ENCODE peak calls at places on chromosome 1, in five cellular contexts. One of them, this sample, is unnamed. For H3K4me1, the result is how much of the 10 kb centered on the place peaks cover.

GRCh38 chr1:9249534-9250335 is 15.2 kb downstream of the H6PD start:
- DNase-seq in ascending aorta: no peak
- DNase-seq in CD8-positive, alpha-beta T cell: no peak
- DNase-seq in esophagus muscularis mucosa: no peak
- DNase-seq in upper lobe of right lung: peak
- DNase-seq in this sample: peak

GRCh38 chr1:201795066-201795465 is 33.9 kb upstream of the IPO9 start:
- DNase-seq in esophagus muscularis mucosa: no peak
- DNase-seq in CD8-positive, alpha-beta T cell: no peak
- DNase-seq in ascending aorta: no peak
- DNase-seq in upper lobe of right lung: no peak
- DNase-seq in this sample: peak

GRCh38 chr1:74771913-74772515 is 39.1 kb downstream of the TYW3 start:
- DNase-seq in CD8-positive, alpha-beta T cell: no peak
- DNase-seq in esophagus muscularis mucosa: no peak
- DNase-seq in upper lobe of right lung: no peak
- DNase-seq in ascending aorta: no peak
- DNase-seq in this sample: peak

GRCh38 chr1:32201011-32201855 is 838 bp downstream of the CCDC28B start:
- DNase-seq in ascending aorta: peak
- DNase-seq in CD8-positive, alpha-beta T cell: peak
- DNase-seq in upper lobe of right lung: peak
- DNase-seq in esophagus muscularis mucosa: peak
- DNase-seq in this sample: peak

GRCh38 chr1:2374260-2375155 is 16.8 kb downstream of the MORN1 start:
- DNase-seq in ascending aorta: no peak
- DNase-seq in esophagus muscularis mucosa: no peak
- DNase-seq in CD8-positive, alpha-beta T cell: no peak
- DNase-seq in upper lobe of right lung: peak
- DNase-seq in this sample: no peak

GRCh38 chr1:46204406-46204742 is 1.2 kb downstream of the LURAP1 start:
- DNase-seq in upper lobe of right lung: no peak
- DNase-seq in ascending aorta: no peak
- DNase-seq in CD8-positive, alpha-beta T cell: no peak
- DNase-seq in esophagus muscularis mucosa: no peak
- DNase-seq in this sample: peak

GRCh38 chr1:67559222-67559700 is 125.7 kb upstream of the GADD45A start:
- DNase-seq in esophagus muscularis mucosa: no peak
- DNase-seq in ascending aorta: peak
- DNase-seq in upper lobe of right lung: no peak
- DNase-seq in CD8-positive, alpha-beta T cell: no peak
- DNase-seq in this sample: no peak

GRCh38 chr1:227333423-227333822 is 15.1 kb upstream of the CDC42BPA start:
- DNase-seq in CD8-positive, alpha-beta T cell: no peak
- DNase-seq in esophagus muscularis mucosa: no peak
- DNase-seq in upper lobe of right lung: no peak
- DNase-seq in ascending aorta: no peak
- DNase-seq in this sample: no peak

GRCh38 chr1:151839457-151840409 is at the start of gene C2CD4D:
- DNase-seq in esophagus muscularis mucosa: no peak
- DNase-seq in CD8-positive, alpha-beta T cell: peak
- DNase-seq in upper lobe of right lung: peak
- DNase-seq in ascending aorta: no peak
- DNase-seq in this sample: no peak

GRCh38 chr1:173507205-173507846 is 30.2 kb downstream of the PRDX6 start:
- DNase-seq in ascending aorta: no peak
- DNase-seq in upper lobe of right lung: no peak
- DNase-seq in esophagus muscularis mucosa: no peak
- DNase-seq in CD8-positive, alpha-beta T cell: no peak
- DNase-seq in this sample: no peak

GRCh38 chr1:229310833-229311232 is 32.0 kb downstream of the CCSAP start:
- DNase-seq in CD8-positive, alpha-beta T cell: no peak
- DNase-seq in upper lobe of right lung: no peak
- DNase-seq in ascending aorta: no peak
- DNase-seq in esophagus muscularis mucosa: no peak
- DNase-seq in this sample: no peak

GRCh38 chr1:110602466-110602865 is 3.7 kb downstream of the KCNA2 start:
- DNase-seq in esophagus muscularis mucosa: no peak
- DNase-seq in ascending aorta: no peak
- DNase-seq in upper lobe of right lung: no peak
- DNase-seq in CD8-positive, alpha-beta T cell: no peak
- DNase-seq in this sample: no peak

GRCh38 chr1:39346876-39347275 is 142.4 kb downstream of the MACF1 start:
- DNase-seq in ascending aorta: no peak
- DNase-seq in CD8-positive, alpha-beta T cell: no peak
- DNase-seq in upper lobe of right lung: no peak
- DNase-seq in esophagus muscularis mucosa: no peak
- DNase-seq in this sample: no peak

DNA sequence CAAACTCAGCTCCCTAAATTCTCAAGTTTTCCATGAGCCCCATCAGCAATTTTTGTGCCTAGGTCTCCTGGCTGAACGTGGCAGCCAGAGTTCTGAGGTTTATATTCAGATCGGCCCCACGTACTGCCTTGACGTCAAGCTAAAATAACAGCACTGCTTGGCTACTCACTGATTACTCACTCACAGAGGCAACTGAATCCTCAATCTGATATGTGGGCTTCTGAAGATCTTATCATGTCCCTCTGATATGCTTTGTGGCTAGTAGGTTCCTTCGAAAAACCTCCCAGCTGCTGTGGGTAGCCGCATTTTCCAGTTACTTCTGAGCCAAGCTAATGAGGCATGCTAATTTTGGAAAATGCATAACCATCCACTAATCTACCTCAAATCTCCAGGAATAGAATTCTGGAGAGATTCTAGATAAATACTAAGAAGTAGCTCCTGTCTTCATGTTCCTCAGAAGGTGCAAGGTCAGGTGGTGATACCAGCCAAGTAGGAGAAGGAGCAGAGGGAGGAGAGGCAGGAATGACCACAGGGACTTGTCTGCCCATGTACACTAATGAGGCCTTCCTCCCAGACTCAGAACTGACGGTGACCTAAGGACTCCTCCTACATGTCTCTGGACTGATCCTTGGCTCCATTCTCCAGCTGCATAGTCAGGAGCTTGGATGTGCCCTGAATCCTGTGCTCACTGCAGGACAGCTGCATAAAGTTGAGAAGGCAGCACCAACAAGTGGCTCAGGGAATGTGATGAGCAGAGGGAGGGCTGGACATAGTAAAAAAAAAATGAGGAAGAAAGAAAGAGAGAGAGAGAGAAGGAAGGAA is 263.7 kb downstream of the TNR start:
- DNase-seq in ascending aorta: no peak
- DNase-seq in upper lobe of right lung: no peak
- DNase-seq in esophagus muscularis mucosa: no peak
- DNase-seq in CD8-positive, alpha-beta T cell: no peak
- DNase-seq in this sample: no peak
- H3K4me1 ChIP-seq in ascending aorta: under half
- H3K4me1 ChIP-seq in upper lobe of right lung: under half
- H3K4me1 ChIP-seq in esophagus muscularis mucosa: under half
- H3K4me1 ChIP-seq in CD8-positive, alpha-beta T cell: under half
- H3K4me1 ChIP-seq in this sample: under half

DNA sequence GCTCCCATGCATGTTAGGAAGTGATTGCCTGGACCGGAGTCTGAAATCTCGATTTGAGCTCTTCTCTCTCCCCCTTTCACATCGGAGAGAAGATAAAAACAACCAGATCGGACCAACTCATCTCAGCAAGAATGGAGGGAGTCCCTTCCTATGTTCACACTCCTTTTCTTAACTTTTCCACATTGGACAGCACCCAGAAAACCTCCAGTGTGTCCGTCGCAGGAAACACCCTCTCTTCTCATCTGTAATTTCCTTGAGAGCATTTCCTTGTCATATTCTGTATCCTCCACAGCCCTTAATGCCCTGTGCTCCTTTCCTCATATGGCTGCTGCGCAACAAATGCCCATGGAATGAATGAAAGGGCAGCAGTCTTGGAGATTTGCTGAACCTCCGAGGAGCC is 1.5 kb upstream of the TDRD10 start:
- DNase-seq in CD8-positive, alpha-beta T cell: no peak
- DNase-seq in upper lobe of right lung: no peak
- DNase-seq in ascending aorta: no peak
- DNase-seq in esophagus muscularis mucosa: no peak
- DNase-seq in this sample: peak
- H3K4me1 ChIP-seq in CD8-positive, alpha-beta T cell: under half
- H3K4me1 ChIP-seq in upper lobe of right lung: under half
- H3K4me1 ChIP-seq in ascending aorta: under half
- H3K4me1 ChIP-seq in esophagus muscularis mucosa: under half
- H3K4me1 ChIP-seq in this sample: under half

DNA sequence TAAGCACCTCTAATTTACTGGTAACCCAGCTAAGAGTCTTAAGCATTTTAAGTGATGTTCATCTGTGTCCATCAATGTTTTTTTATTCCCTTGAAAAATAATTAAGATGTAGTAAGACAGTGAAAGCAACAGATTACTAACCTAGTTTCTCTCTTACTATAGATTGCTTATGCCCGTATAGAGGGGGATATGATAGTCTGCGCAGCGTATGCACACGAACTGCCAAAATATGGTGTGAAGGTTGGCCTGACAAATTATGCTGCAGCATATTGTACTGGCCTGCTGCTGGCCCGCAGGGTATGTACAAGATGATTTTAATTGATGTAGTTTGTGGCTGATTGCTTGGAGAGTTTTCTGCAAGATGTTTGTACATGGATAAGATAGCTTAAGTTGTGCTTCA is 2.8 kb downstream of the RPL5 start:
- DNase-seq in ascending aorta: no peak
- DNase-seq in CD8-positive, alpha-beta T cell: no peak
- DNase-seq in esophagus muscularis mucosa: no peak
- DNase-seq in upper lobe of right lung: no peak
- DNase-seq in this sample: no peak
- H3K4me1 ChIP-seq in ascending aorta: under half
- H3K4me1 ChIP-seq in CD8-positive, alpha-beta T cell: half or more
- H3K4me1 ChIP-seq in esophagus muscularis mucosa: half or more
- H3K4me1 ChIP-seq in upper lobe of right lung: under half
- H3K4me1 ChIP-seq in this sample: under half

DNA sequence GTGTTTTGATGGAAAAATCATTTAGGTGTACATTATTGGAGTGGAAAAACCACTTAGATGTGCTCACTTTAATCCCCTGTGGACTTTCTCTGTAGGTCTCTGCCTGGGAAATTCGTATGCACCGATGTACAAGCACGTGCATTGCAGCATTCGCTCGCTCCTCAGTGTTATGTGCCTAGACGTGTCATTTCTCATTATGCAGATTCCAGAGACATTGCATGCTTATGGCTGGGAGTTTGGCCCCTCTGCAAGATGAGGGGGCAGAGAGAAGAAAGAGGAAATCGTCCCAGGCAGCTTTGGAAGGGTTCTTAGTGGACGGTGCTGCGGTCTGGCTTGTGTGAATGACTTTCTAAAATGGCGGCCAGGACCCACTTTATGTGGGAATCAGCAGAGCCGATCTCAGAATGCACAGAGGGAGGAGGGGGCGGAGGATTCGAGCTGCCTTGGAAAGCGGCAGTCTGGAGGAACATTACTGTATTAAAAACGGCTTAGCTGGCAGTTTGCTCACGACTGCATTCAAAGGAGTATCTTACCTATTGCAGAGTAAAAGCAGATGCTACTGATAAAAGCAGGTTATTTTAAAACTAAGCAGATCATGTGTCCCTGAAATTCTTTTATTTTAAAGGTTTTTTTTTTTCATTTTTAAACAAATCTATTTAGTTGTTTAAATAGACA is 2.4 kb downstream of the SPEN start:
- DNase-seq in esophagus muscularis mucosa: no peak
- DNase-seq in upper lobe of right lung: no peak
- DNase-seq in CD8-positive, alpha-beta T cell: no peak
- DNase-seq in ascending aorta: no peak
- DNase-seq in this sample: peak
- H3K4me1 ChIP-seq in esophagus muscularis mucosa: half or more
- H3K4me1 ChIP-seq in upper lobe of right lung: under half
- H3K4me1 ChIP-seq in CD8-positive, alpha-beta T cell: under half
- H3K4me1 ChIP-seq in ascending aorta: under half
- H3K4me1 ChIP-seq in this sample: under half

This sample was measured in endothelial cell of umbilical vein.